ENCODE peak calls at places on chromosome 19, in eight cellular contexts. One of them, this sample, is unnamed.

GRCh38 chr19:33810821-33811220 is 14.2 kb downstream of the KCTD15 start:
- DNase-seq in hepatocyte: no peak
- DNase-seq in GM23338: no peak
- DNase-seq in thoracic aorta: no peak
- DNase-seq in prostate gland: no peak
- DNase-seq in uterus: no peak
- DNase-seq in fibroblast of lung: no peak
- DNase-seq in pancreas: no peak
- DNase-seq in this sample: no peak

GRCh38 chr19:49057636-49058234 is at the start of gene CGB7:
- DNase-seq in uterus: peak; percentile 77
- DNase-seq in hepatocyte: peak; percentile 78
- DNase-seq in fibroblast of lung: peak; percentile 62
- DNase-seq in pancreas: peak; percentile 80
- DNase-seq in GM23338: peak; percentile 91
- DNase-seq in thoracic aorta: peak; percentile 22
- DNase-seq in prostate gland: peak; percentile 74
- DNase-seq in this sample: peak; percentile 62

GRCh38 chr19:52237771-52238400 is 31.5 kb upstream of the ZNF766 start:
- DNase-seq in fibroblast of lung: peak; percentile 53
- DNase-seq in thoracic aorta: no peak
- DNase-seq in pancreas: peak; percentile 69
- DNase-seq in uterus: peak; percentile 68
- DNase-seq in GM23338: peak; percentile 80
- DNase-seq in prostate gland: peak; percentile 48
- DNase-seq in hepatocyte: peak; percentile 68
- DNase-seq in this sample: peak; percentile 42

GRCh38 chr19:28296506-28296905 is 916.4 kb downstream of the UQCRFS1 start:
- DNase-seq in uterus: no peak
- DNase-seq in hepatocyte: no peak
- DNase-seq in GM23338: no peak
- DNase-seq in prostate gland: no peak
- DNase-seq in pancreas: no peak
- DNase-seq in fibroblast of lung: peak; percentile 68
- DNase-seq in thoracic aorta: no peak
- DNase-seq in this sample: no peak

GRCh38 chr19:54141356-54141755 is 3.8 kb downstream of the CNOT3 start:
- DNase-seq in hepatocyte: no peak
- DNase-seq in GM23338: no peak
- DNase-seq in uterus: no peak
- DNase-seq in prostate gland: no peak
- DNase-seq in fibroblast of lung: peak; percentile 13
- DNase-seq in pancreas: no peak
- DNase-seq in thoracic aorta: no peak
- DNase-seq in this sample: no peak

GRCh38 chr19:38263696-38264485 is 482 bp upstream of the SPINT2 start:
- DNase-seq in GM23338: peak; percentile 93
- DNase-seq in uterus: no peak
- DNase-seq in hepatocyte: peak; percentile 97
- DNase-seq in thoracic aorta: peak; percentile 46
- DNase-seq in prostate gland: peak; percentile 94
- DNase-seq in fibroblast of lung: peak; percentile 69
- DNase-seq in pancreas: peak; percentile 98
- DNase-seq in this sample: peak; percentile 86

GRCh38 chr19:58325623-58326022 is 1.2 kb upstream of the ZSCAN22 start:
- DNase-seq in uterus: no peak
- DNase-seq in hepatocyte: no peak
- DNase-seq in GM23338: no peak
- DNase-seq in pancreas: no peak
- DNase-seq in fibroblast of lung: peak; percentile 42
- DNase-seq in thoracic aorta: no peak
- DNase-seq in prostate gland: no peak
- DNase-seq in this sample: peak; percentile 59

GRCh38 chr19:39411006-39411831 is 1.2 kb upstream of the PLEKHG2 start:
- DNase-seq in hepatocyte: peak; percentile 86
- DNase-seq in thoracic aorta: no peak
- DNase-seq in GM23338: no peak
- DNase-seq in uterus: peak; percentile 73
- DNase-seq in prostate gland: peak; percentile 44
- DNase-seq in pancreas: peak; percentile 68
- DNase-seq in fibroblast of lung: peak; percentile 36
- DNase-seq in this sample: no peak

GRCh38 chr19:892243-892996 is 567 bp downstream of the MED16 start:
- DNase-seq in GM23338: peak; percentile 59
- DNase-seq in pancreas: no peak
- DNase-seq in hepatocyte: no peak
- DNase-seq in uterus: no peak
- DNase-seq in fibroblast of lung: no peak
- DNase-seq in thoracic aorta: no peak
- DNase-seq in prostate gland: no peak
- DNase-seq in this sample: no peak

GRCh38 chr19:11446652-11447301 is 11.3 kb downstream of the PRKCSH start:
- DNase-seq in thoracic aorta: no peak
- DNase-seq in fibroblast of lung: no peak
- DNase-seq in hepatocyte: peak; percentile 58
- DNase-seq in uterus: peak; percentile 52
- DNase-seq in prostate gland: no peak
- DNase-seq in pancreas: peak; percentile 63
- DNase-seq in GM23338: peak; percentile 79
- DNase-seq in this sample: no peak

GRCh38 chr19:50792852-50793250 is 2.6 kb downstream of the ACP4 start:
- DNase-seq in hepatocyte: no peak
- DNase-seq in thoracic aorta: no peak
- DNase-seq in fibroblast of lung: no peak
- DNase-seq in prostate gland: no peak
- DNase-seq in GM23338: no peak
- DNase-seq in pancreas: no peak
- DNase-seq in uterus: no peak
- DNase-seq in this sample: no peak

GRCh38 chr19:852136-853013 is at the start of gene ELANE:
- DNase-seq in hepatocyte: peak; percentile 4
- DNase-seq in GM23338: no peak
- DNase-seq in uterus: no peak
- DNase-seq in prostate gland: no peak
- DNase-seq in pancreas: no peak
- DNase-seq in thoracic aorta: no peak
- DNase-seq in fibroblast of lung: no peak
- DNase-seq in this sample: no peak

GRCh38 chr19:54305141-54305540 is 7.8 kb downstream of the LILRA5 start:
- DNase-seq in fibroblast of lung: no peak
- DNase-seq in GM23338: no peak
- DNase-seq in hepatocyte: no peak
- DNase-seq in uterus: no peak
- DNase-seq in thoracic aorta: no peak
- DNase-seq in pancreas: no peak
- DNase-seq in prostate gland: no peak
- DNase-seq in this sample: no peak

GRCh38 chr19:48997972-48998371 is 4.3 kb downstream of the RUVBL2 start:
- DNase-seq in GM23338: peak; percentile 95
- DNase-seq in hepatocyte: peak; percentile 74
- DNase-seq in prostate gland: no peak
- DNase-seq in pancreas: peak; percentile 42
- DNase-seq in fibroblast of lung: peak; percentile 55
- DNase-seq in thoracic aorta: no peak
- DNase-seq in uterus: no peak
- DNase-seq in this sample: no peak

GRCh38 chr19:38079926-38080380 is 144.1 kb downstream of the DPF1 start:
- DNase-seq in pancreas: peak; percentile 43
- DNase-seq in hepatocyte: no peak
- DNase-seq in uterus: no peak
- DNase-seq in GM23338: peak; percentile 12
- DNase-seq in prostate gland: peak; percentile 37
- DNase-seq in thoracic aorta: no peak
- DNase-seq in fibroblast of lung: peak; percentile 96
- DNase-seq in this sample: peak; percentile 63

GRCh38 chr19:21321134-21321533 is 8.1 kb downstream of the ZNF708 start:
- DNase-seq in hepatocyte: no peak
- DNase-seq in thoracic aorta: no peak
- DNase-seq in GM23338: no peak
- DNase-seq in prostate gland: no peak
- DNase-seq in uterus: no peak
- DNase-seq in fibroblast of lung: peak; percentile 43
- DNase-seq in pancreas: no peak
- DNase-seq in this sample: no peak

GRCh38 chr19:30450101-30450500 is 77.9 kb downstream of the ZNF536 start:
- DNase-seq in pancreas: no peak
- DNase-seq in hepatocyte: peak; percentile 49
- DNase-seq in uterus: peak; percentile 48
- DNase-seq in fibroblast of lung: peak; percentile 33
- DNase-seq in GM23338: peak; percentile 77
- DNase-seq in prostate gland: no peak
- DNase-seq in thoracic aorta: no peak
- DNase-seq in this sample: no peak

GRCh38 chr19:19444694-19445155 is 39.2 kb downstream of the GATAD2A start:
- DNase-seq in thoracic aorta: no peak
- DNase-seq in GM23338: no peak
- DNase-seq in hepatocyte: no peak
- DNase-seq in uterus: no peak
- DNase-seq in pancreas: no peak
- DNase-seq in prostate gland: no peak
- DNase-seq in fibroblast of lung: peak; percentile 40
- DNase-seq in this sample: no peak

GRCh38 chr19:1163283-1163933 is 10.7 kb downstream of the SBNO2 start:
- DNase-seq in hepatocyte: no peak
- DNase-seq in thoracic aorta: no peak
- DNase-seq in fibroblast of lung: no peak
- DNase-seq in pancreas: no peak
- DNase-seq in prostate gland: no peak
- DNase-seq in GM23338: no peak
- DNase-seq in uterus: no peak
- DNase-seq in this sample: no peak

GRCh38 chr19:28299649-28300048 is 913.3 kb downstream of the UQCRFS1 start:
- DNase-seq in thoracic aorta: no peak
- DNase-seq in uterus: no peak
- DNase-seq in fibroblast of lung: no peak
- DNase-seq in GM23338: no peak
- DNase-seq in pancreas: no peak
- DNase-seq in prostate gland: no peak
- DNase-seq in hepatocyte: no peak
- DNase-seq in this sample: no peak

GRCh38 chr19:23823952-23824389 is 65.3 kb upstream of the ZNF681 start:
- DNase-seq in prostate gland: no peak
- DNase-seq in GM23338: peak; percentile 79
- DNase-seq in hepatocyte: no peak
- DNase-seq in pancreas: no peak
- DNase-seq in thoracic aorta: no peak
- DNase-seq in fibroblast of lung: peak; percentile 1
- DNase-seq in uterus: no peak
- DNase-seq in this sample: no peak

GRCh38 chr19:2782357-2782935 is 627 bp downstream of the SGTA start:
- DNase-seq in thoracic aorta: no peak
- DNase-seq in prostate gland: no peak
- DNase-seq in uterus: no peak
- DNase-seq in GM23338: no peak
- DNase-seq in pancreas: no peak
- DNase-seq in fibroblast of lung: no peak
- DNase-seq in hepatocyte: no peak
- DNase-seq in this sample: no peak
- H3K4me1 ChIP-seq in thoracic aorta: peaks cover 47% of the 10 kb centered on the region
- H3K4me1 ChIP-seq in prostate gland: peaks cover 5% of the 10 kb centered on the region
- H3K4me1 ChIP-seq in uterus: peaks cover 15% of the 10 kb centered on the region
- H3K4me1 ChIP-seq in GM23338: peaks cover 14% of the 10 kb centered on the region
- H3K4me1 ChIP-seq in pancreas: peaks cover 21% of the 10 kb centered on the region
- H3K4me1 ChIP-seq in fibroblast of lung: peaks cover 8% of the 10 kb centered on the region
- H3K4me1 ChIP-seq in hepatocyte: peaks cover 17% of the 10 kb centered on the region
- H3K4me1 ChIP-seq in this sample: peaks cover 5% of the 10 kb centered on the region

GRCh38 chr19:13040916-13041292 is 45.6 kb downstream of the NFIX start:
- DNase-seq in fibroblast of lung: no peak
- DNase-seq in thoracic aorta: no peak
- DNase-seq in hepatocyte: no peak
- DNase-seq in GM23338: no peak
- DNase-seq in uterus: no peak
- DNase-seq in pancreas: no peak
- DNase-seq in prostate gland: no peak
- DNase-seq in this sample: no peak
- H3K27me3 ChIP-seq in fibroblast of lung: no peaks in the 10 kb centered on the region
- H3K27me3 ChIP-seq in thoracic aorta: no peaks in the 10 kb centered on the region
- H3K27me3 ChIP-seq in hepatocyte: peaks cover 16% of the 10 kb centered on the region
- H3K27me3 ChIP-seq in GM23338: peaks cover 21% of the 10 kb centered on the region
- H3K27me3 ChIP-seq in uterus: no peaks in the 10 kb centered on the region
- H3K27me3 ChIP-seq in pancreas: no peaks in the 10 kb centered on the region
- H3K27me3 ChIP-seq in prostate gland: no peaks in the 10 kb centered on the region
- H3K27me3 ChIP-seq in this sample: no peaks in the 10 kb centered on the region

GRCh38 chr19:16572332-16573211 is at the start of gene SLC35E1:
- DNase-seq in pancreas: peak; percentile 97
- DNase-seq in GM23338: peak; percentile 98
- DNase-seq in uterus: peak; percentile 95
- DNase-seq in hepatocyte: peak; percentile 98
- DNase-seq in prostate gland: peak; percentile 97
- DNase-seq in fibroblast of lung: peak; percentile 94
- DNase-seq in thoracic aorta: peak; percentile 73
- DNase-seq in this sample: peak; percentile 80
- TF ChIP-seq CTCF in pancreas: no peak
- TF ChIP-seq CTCF in GM23338: no peak
- TF ChIP-seq CTCF in uterus: no peak
- TF ChIP-seq CTCF in hepatocyte: no peak
- TF ChIP-seq CTCF in prostate gland: no peak
- TF ChIP-seq CTCF in fibroblast of lung: no peak
- TF ChIP-seq CTCF in thoracic aorta: no peak
- TF ChIP-seq CTCF in this sample: no peak

GRCh38 chr19:16289594-16289993 is 35.0 kb upstream of the KLF2 start:
- DNase-seq in fibroblast of lung: no peak
- DNase-seq in hepatocyte: no peak
- DNase-seq in thoracic aorta: no peak
- DNase-seq in GM23338: no peak
- DNase-seq in prostate gland: no peak
- DNase-seq in pancreas: no peak
- DNase-seq in uterus: no peak
- DNase-seq in this sample: no peak

GRCh38 chr19:16290692-16291091 is 33.9 kb upstream of the KLF2 start:
- DNase-seq in GM23338: no peak
- DNase-seq in hepatocyte: no peak
- DNase-seq in prostate gland: no peak
- DNase-seq in thoracic aorta: no peak
- DNase-seq in fibroblast of lung: no peak
- DNase-seq in uterus: no peak
- DNase-seq in pancreas: no peak
- DNase-seq in this sample: no peak

GRCh38 chr19:16285769-16286564 is 38.7 kb upstream of the KLF2 start:
- DNase-seq in thoracic aorta: peak; percentile 25
- DNase-seq in GM23338: peak; percentile 46
- DNase-seq in hepatocyte: no peak
- DNase-seq in fibroblast of lung: peak; percentile 37
- DNase-seq in pancreas: no peak
- DNase-seq in prostate gland: no peak
- DNase-seq in uterus: no peak
- DNase-seq in this sample: no peak

GRCh38 chr19:16293133-16294085 is 31.2 kb upstream of the KLF2 start:
- DNase-seq in thoracic aorta: peak; percentile 63
- DNase-seq in prostate gland: peak; percentile 11
- DNase-seq in fibroblast of lung: peak; percentile 96
- DNase-seq in uterus: peak; percentile 93
- DNase-seq in hepatocyte: peak; percentile 84
- DNase-seq in pancreas: peak; percentile 71
- DNase-seq in GM23338: no peak
- DNase-seq in this sample: no peak

DNA sequence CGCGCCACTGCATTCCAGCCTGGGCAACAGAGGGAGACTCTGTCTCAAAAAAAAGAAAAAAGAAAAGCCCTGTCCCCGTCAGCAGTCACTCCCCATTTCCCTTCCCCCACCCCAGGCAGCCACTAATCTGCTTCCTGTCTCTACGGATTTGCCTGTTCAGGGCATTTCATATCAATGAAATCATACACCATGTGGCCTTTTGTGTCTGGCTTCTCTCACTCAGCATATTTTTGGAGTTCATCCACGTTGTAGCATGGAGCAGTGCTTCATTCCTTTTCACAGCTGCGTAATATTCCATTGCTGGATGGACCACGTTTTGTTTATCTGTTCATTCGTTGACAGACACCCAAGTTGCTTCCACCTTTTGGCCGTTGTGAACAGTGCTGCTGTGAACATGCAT is 36.1 kb upstream of the KLF2 start:
- DNase-seq in GM23338: no peak
- DNase-seq in fibroblast of lung: peak; percentile 28
- DNase-seq in prostate gland: no peak
- DNase-seq in uterus: no peak
- DNase-seq in hepatocyte: no peak
- DNase-seq in pancreas: no peak
- DNase-seq in thoracic aorta: no peak
- DNase-seq in this sample: no peak
- H3K4me1 ChIP-seq in GM23338: peaks cover 7% of the 10 kb centered on the region
- H3K4me1 ChIP-seq in fibroblast of lung: peaks cover 10% of the 10 kb centered on the region
- H3K4me1 ChIP-seq in prostate gland: no peaks in the 10 kb centered on the region
- H3K4me1 ChIP-seq in uterus: no peaks in the 10 kb centered on the region
- H3K4me1 ChIP-seq in hepatocyte: peaks cover 14% of the 10 kb centered on the region
- H3K4me1 ChIP-seq in pancreas: peaks cover 7% of the 10 kb centered on the region
- H3K4me1 ChIP-seq in thoracic aorta: peaks cover 56% of the 10 kb centered on the region
- H3K4me1 ChIP-seq in this sample: no peaks in the 10 kb centered on the region

This sample was measured in foreskin keratinocyte.